ENCODE peak calls at places on chromosome 13, in five cellular contexts. P, E, W, T and M are unnamed samples.

GRCh38 chr13:49441846-49442245 is 2.0 kb downstream of the CAB39L start:
- DNase-seq in T (no peak), P (no peak), W (no peak), E (no peak), M (peak)

GRCh38 chr13:27044837-27045570 is 126.6 kb downstream of the USP12 start:
- DNase-seq in W (no peak), T (no peak), E (peak), P (no peak), M (no peak)

GRCh38 chr13:52713894-52714293 is 25.7 kb downstream of the CNMD start:
- DNase-seq in W (no peak), T (no peak), P (no peak), E (no peak), M (no peak)

GRCh38 chr13:49348748-49349147 is 95.1 kb downstream of the CAB39L start:
- DNase-seq in W (no peak), T (no peak), E (no peak), P (peak), M (no peak)

GRCh38 chr13:42232671-42233070 is 39.3 kb upstream of the AKAP11 start:
- DNase-seq in P (no peak), T (no peak), W (no peak), E (no peak), M (no peak)

GRCh38 chr13:43573361-43573740 is 213.4 kb downstream of the ENOX1 start:
- DNase-seq in T (no peak), W (peak), E (no peak), P (no peak), M (no peak)

GRCh38 chr13:49351871-49352270 is 92.0 kb downstream of the CAB39L start:
- DNase-seq in E (no peak), W (no peak), T (no peak), P (no peak), M (peak)

GRCh38 chr13:102132896-102133295 is 269.0 kb downstream of the FGF14 start:
- DNase-seq in W (no peak), E (no peak), P (no peak), T (no peak), M (no peak)

GRCh38 chr13:48621056-48621455 is 32.7 kb upstream of the CYSLTR2 start:
- DNase-seq in E (no peak), P (no peak), W (no peak), T (no peak), M (no peak)

GRCh38 chr13:99384468-99384867 is 77.3 kb upstream of the GPR183 start:
- DNase-seq in E (no peak), P (no peak), W (no peak), T (no peak), M (no peak)

GRCh38 chr13:111152836-111153235 is 37.7 kb downstream of the ARHGEF7 start:
- DNase-seq in P (no peak), T (peak), W (no peak), E (no peak), M (no peak)

GRCh38 chr13:111006508-111007031 is 91.7 kb upstream of the ANKRD10 start:
- DNase-seq in T (no peak), P (peak), W (no peak), E (no peak), M (peak)

GRCh38 chr13:91323349-91323748 is 24.1 kb upstream of the MIR17HG start:
- DNase-seq in P (no peak), E (no peak), T (no peak), W (no peak), M (no peak)
- H3K4me3 ChIP-seq in P (no peak), E (no peak), T (no peak), W (no peak), M (no peak)

GRCh38 chr13:106532111-106532929 is 3.1 kb downstream of the EFNB2 start:
- DNase-seq in E (no peak), T (no peak), P (no peak), W (no peak), M (peak)

GRCh38 chr13:106530907-106531520 is 4.4 kb downstream of the EFNB2 start:
- DNase-seq in T (no peak), W (no peak), P (no peak), E (no peak), M (no peak)

GRCh38 chr13:106534844-106535551 is 464 bp downstream of the EFNB2 start:
- DNase-seq in E (no peak), W (no peak), P (no peak), T (no peak), M (peak)

GRCh38 chr13:106533940-106534843 is 1.3 kb downstream of the EFNB2 start:
- DNase-seq in P (no peak), E (no peak), W (no peak), T (no peak), M (peak)

DNA sequence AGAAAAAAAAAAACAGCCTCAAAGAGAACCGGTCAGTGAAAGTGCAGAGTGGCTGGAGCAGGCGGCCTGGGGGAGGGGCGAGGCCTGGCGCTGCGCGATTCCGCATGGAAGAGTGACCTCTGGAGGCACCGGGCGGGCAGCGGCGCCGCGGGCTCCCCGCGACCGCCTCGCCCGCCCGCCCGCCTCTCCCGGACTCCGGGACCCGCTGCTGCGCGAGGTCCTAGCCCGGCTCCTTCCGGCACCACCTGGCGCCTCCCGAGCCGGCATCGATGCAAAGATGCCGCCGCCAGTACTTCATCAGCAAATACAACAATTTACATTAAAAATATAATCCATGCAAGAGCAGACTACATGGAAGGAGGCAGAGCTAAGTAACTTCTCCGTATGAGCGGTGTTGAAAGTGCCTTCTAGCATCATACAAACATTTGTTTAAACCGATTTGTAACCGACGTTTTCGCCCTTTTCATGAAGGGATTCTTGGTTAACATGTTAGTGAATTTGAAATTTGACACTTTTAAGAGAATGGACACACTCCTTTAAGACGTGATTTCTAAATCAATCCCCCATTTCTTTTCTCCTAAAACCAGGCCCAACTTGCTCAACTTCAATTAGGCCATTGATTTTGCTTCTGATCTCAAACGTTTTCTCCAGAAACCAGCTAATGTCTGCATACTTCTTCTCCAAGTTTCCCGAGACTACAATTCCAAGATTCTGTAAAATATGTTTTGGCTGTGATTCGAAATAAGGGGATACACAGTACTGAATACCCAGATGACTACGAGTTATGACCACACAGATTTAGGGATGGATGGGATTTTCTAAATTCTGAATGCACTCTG is 2.1 kb downstream of the EFNB2 start:
- DNase-seq in T (peak), W (peak), P (no peak), E (no peak), M (peak)
- TF ChIP-seq USF2 in T (no peak), W (no peak), P (no peak), E (no peak), M (no peak)

GRCh38 chr13:44818428-44818827 is 170.8 kb downstream of the NUFIP1 start:
- DNase-seq in P (no peak), T (peak), W (peak), E (no peak), M (peak)
- TF ChIP-seq CTCF in P (peak), T (peak), W (no peak), E (peak), M (peak)

GRCh38 chr13:113428871-113429607 is 24.2 kb downstream of the ADPRHL1 start:
- DNase-seq in P (no peak), W (no peak), E (no peak), T (no peak), M (no peak)

GRCh38 chr13:113428469-113428865 is 24.8 kb downstream of the ADPRHL1 start:
- DNase-seq in P (no peak), T (no peak), W (no peak), E (no peak), M (no peak)

GRCh38 chr13:113426591-113426986 is 26.7 kb downstream of the ADPRHL1 start:
- DNase-seq in T (no peak), E (no peak), P (no peak), W (no peak), M (no peak)

GRCh38 chr13:113425931-113426590 is 27.2 kb downstream of the ADPRHL1 start:
- DNase-seq in P (no peak), E (no peak), W (no peak), T (no peak), M (no peak)

GRCh38 chr13:113427562-113428468 is 25.5 kb downstream of the ADPRHL1 start:
- DNase-seq in E (no peak), P (no peak), T (no peak), W (no peak), M (peak)
- H3K4me3 ChIP-seq in E (no peak), P (no peak), T (no peak), W (no peak), M (no peak)

DNA sequence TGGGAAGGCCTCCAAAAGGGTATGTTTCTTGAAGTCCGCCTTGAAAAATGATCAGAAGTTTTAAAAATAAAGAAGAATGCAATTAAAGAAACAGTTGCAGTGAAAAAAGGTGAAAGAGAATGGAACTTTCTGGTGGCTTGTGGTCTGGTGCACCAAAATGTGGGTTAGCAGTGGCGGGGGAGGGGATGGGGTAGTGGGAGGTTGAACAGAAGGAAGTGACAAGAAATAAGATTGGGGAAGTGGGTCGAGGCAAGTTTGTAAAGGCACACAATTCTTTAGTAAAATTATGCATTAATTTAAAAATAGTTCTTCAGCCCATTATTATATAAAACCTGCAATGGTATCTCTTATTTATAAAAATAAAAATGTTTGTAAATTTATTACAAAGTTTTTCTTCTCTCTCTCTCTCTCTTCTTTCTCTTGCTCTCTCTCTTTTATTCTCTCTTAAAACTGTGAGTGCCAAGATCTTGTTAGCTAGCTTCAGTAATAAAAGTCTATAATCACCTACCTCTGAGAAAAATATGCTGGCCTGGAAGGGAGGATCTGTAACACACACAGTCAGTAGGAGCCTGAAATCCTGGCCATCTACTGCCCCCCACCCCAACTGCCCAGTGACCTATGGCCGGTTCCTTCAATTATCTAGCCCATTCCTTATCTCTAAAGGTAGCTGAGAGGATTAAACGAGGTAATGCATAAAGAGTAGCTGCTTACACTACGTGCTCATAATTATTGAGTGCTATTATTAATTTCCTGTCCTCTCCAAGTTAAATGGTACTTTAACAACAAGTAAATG is 2.2 kb downstream of the LCP1 start:
- DNase-seq in P (peak), E (no peak), W (no peak), T (no peak), M (no peak)
- TF ChIP-seq USF2 in P (no peak), E (no peak), W (no peak), T (no peak), M (no peak)

GRCh38 chr13:95005300-95005699 is 293.0 kb upstream of the SOX21 start:
- DNase-seq in E (no peak), T (no peak), W (no peak), P (no peak), M (no peak)
- TF ChIP-seq CTCF in E (no peak), T (no peak), W (no peak), P (no peak), M (no peak)

DNA sequence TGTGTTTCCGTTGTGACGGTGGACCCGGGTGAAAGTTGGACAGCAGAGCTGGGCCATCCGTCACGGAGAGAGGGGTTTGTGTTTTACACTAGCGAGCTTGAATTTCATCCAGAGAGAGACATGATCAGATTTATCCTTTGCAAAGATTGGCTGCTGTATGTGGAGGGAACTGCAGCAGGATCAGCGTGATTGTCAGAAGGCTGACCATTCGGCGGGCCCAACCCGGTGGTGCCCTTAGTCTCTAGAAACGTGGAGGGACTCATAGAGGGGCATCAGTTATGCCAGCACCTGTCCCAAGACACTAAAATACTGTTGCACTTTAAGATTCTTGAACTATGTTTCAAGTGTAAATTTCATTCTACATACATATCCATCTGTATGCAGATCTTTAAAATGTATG is 6.9 kb downstream of the FAM124A start:
- DNase-seq in E (no peak), W (no peak), P (no peak), T (no peak), M (no peak)
- H3K4me3 ChIP-seq in E (no peak), W (no peak), P (no peak), T (no peak), M (no peak)

GRCh38 chr13:24083141-24083540 is 77.4 kb upstream of the SPATA13 start:
- DNase-seq in T (no peak), P (no peak), W (no peak), E (no peak), M (no peak)
- TF ChIP-seq USF2 in T (no peak), P (no peak), W (no peak), E (no peak), M (no peak)

GRCh38 chr13:95451656-95452055 is 100.9 kb upstream of the CLDN10 start:
- DNase-seq in P (no peak), E (no peak), T (no peak), W (no peak), M (no peak)
- TF ChIP-seq CTCF in P (no peak), E (no peak), T (no peak), W (no peak), M (no peak)